ENCODE peak calls at places on chromosomes 4 and X, in five cellular contexts. A is endothelial cell, R is dorsolateral prefrontal cortex, W is testis, V is AG04450. Q is an unnamed sample.

GRCh38 chr4:93228021-93228420 is 600.5 kb upstream of the ATOH1 start:
- DNase-seq in A (no peak), R (no peak), W (no peak), V (no peak), Q (no peak)

GRCh38 chrX:15221321-15221720 is 48.6 kb downstream of the ASB9 start:
- DNase-seq in A (no peak), R (no peak), W (no peak), V (no peak), Q (no peak)

GRCh38 chrX:105221374-105221773 is 880 bp upstream of the TEX13A start:
- DNase-seq in A (no peak), R (no peak), W (no peak), V (no peak), Q (no peak)

GRCh38 chrX:1466232-1466661 is 13.5 kb upstream of the ASMTL start:
- DNase-seq in A (no peak), R (no peak), W (no peak), V (no peak), Q (peak; percentile 26)

GRCh38 chrX:9114245-9114644 is 80.3 kb upstream of the FAM9B start:
- DNase-seq in A (no peak), R (no peak), W (no peak), V (no peak), Q (no peak)

GRCh38 chr4:23001478-23001877 is 308.7 kb downstream of the GBA3 start:
- DNase-seq in A (no peak), R (no peak), W (peak; percentile 16), V (no peak), Q (no peak)

GRCh38 chr4:165737309-165737972 is 135.6 kb upstream of the TLL1 start:
- DNase-seq in A (no peak), R (no peak), W (no peak), V (no peak), Q (no peak)

GRCh38 chr4:2787230-2788100 is 5.4 kb upstream of the SH3BP2 start:
- DNase-seq in A (no peak), R (peak; percentile 31), W (peak; percentile 66), V (no peak), Q (no peak)

GRCh38 chr4:33316578-33316977 is 2596.4 kb downstream of the PCDH7 start:
- DNase-seq in A (no peak), R (no peak), W (no peak), V (no peak), Q (no peak)

GRCh38 chr4:123871351-123871750 is 474.8 kb downstream of the SPRY1 start:
- DNase-seq in A (no peak), R (no peak), W (no peak), V (no peak), Q (no peak)

DNA sequence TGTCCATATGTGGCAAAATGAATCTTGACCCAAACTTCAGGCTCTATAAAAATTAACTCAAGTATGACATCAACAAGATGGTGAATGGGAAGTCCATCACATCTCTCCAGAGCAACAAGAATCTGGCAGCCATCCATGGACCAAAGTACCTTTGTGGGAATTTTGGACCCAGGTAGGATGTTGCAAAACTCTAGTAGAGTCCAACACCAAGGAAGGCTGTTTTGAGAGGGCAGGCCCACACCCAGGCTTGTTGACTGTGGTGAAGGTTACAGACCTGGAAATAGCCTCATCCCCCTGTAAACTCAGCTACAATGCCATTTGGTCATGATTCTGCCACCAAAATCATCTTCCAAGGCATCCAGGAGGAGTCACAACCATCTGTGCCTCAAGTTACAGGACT is 12.9 kb downstream of the DGAT2L6 start:
- DNase-seq in A (no peak), R (no peak), W (no peak), V (no peak), Q (no peak)
- TF ChIP-seq CTCF in A (no peak), R (no peak), W (no peak), V (no peak), Q (no peak)

DNA sequence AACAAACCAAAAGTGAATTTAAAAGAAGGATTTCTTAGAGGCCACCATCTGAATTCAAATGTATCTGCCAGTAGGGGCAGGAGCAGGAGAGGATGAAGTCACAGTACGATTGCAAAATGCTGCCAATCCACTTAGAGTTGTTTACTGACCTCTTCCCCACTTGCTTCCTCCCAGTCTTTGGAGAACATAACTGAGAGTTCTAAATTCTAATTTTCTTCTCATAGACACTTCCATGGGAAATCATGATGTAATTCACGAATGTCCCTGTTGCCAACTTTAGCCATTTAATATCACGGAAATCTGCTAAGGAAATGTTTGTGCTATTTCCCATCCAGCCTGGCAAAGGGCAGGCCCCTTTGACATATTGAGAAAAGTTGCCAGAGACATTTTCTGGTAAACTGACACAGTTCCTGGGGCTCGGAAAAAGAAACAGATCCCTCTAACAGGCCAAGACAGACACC is 33.6 kb upstream of the NOCT start:
- DNase-seq in A (no peak), R (no peak), W (peak; percentile 24), V (peak; percentile 13), Q (peak; percentile 59)
- TF ChIP-seq CTCF in A (no peak), R (no peak), W (no peak), V (peak; percentile 51), Q (no peak)

GRCh38 chrX:115989686-115990085 is 180.9 kb upstream of the AGTR2 start:
- DNase-seq in A (no peak), R (no peak), W (no peak), V (no peak), Q (no peak)

DNA sequence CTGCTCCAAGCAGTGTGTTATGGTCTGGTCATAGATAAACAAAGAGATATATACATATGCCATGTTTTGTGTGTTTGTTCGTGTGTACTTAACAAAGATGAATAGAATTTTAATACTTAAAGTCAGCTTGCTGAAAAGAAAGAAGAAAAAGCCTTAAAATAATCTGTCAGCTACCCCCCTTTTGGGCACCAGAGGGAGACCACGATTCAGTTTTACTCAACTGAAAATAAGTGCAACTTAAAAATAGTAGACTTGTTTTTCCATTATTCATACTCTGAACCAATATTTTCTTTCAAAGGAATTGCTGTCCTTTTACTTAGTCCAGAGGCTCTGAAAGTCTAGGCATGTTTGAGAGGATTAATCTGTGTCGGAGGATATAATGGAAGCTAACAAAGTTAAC is 181.7 kb upstream of the AGTR2 start:
- DNase-seq in A (no peak), R (no peak), W (no peak), V (no peak), Q (no peak)
- TF ChIP-seq CTCF in A (peak; percentile 16), R (no peak), W (no peak), V (no peak), Q (no peak)

GRCh38 chrX:70030242-70030823 is 19.4 kb downstream of the AWAT2 start:
- DNase-seq in A (peak; percentile 59), R (peak; percentile 43), W (peak; percentile 21), V (no peak), Q (no peak)
- TF ChIP-seq CTCF in A (peak; percentile 59), R (peak; percentile 54), W (peak; percentile 40), V (peak; percentile 67), Q (peak; percentile 64)

DNA sequence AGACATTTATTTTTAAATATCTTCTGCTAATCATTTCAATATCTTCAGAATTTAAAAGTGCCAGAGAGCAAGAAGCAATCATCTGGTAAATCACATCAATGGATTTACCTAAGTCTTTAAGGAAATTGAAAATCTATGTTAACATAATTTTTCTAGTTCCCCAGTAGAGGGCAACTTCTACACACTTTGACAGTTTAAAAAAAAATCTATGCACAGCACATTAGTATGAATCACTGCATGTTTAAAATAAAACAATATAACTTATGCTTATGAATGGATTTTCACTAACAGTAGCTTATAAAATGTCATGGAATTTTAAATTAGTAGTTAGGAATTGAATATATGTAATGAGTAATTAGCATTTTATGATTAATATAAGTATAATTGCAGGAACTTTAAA is 126.5 kb downstream of the REELD1 start:
- DNase-seq in A (no peak), R (no peak), W (no peak), V (no peak), Q (no peak)
- TF ChIP-seq CTCF in A (peak; percentile 61), R (peak; percentile 59), W (peak; percentile 34), V (peak; percentile 66), Q (no peak)

DNA sequence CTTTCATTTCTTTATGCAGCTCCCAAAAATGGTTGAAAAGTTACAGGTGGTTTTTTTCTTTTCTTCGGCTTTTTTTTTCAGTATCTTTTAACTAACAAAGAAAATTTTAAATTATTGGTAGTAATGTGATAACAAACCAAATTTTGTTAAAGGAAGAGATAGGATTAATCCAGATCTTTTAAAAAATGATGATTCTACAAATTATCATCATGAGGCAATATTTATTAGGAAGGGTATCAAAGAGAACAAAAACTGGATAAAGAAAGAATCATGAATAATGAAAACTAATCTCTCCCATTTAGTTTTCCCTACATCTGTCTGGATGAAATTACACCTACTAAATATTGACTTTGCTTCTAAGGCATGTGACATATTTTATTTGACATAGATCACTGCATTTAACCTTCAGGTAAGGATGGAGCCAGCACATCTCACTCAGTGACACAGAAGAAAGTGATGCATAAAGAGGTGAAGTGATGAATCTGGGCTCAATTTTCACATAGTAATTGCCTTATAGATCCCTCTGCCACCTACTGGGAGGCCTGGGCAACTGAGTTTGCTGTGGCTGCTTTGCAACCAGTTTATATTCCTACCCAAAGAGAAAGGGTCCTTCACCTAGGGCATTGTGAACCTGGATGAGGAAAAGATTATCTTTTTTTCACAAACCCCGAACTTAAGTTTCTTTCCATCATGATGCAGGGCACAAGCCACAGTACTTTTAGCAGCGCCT is 155.6 kb downstream of the HNRNPD start:
- DNase-seq in A (no peak), R (peak; percentile 38), W (no peak), V (no peak), Q (no peak)
- TF ChIP-seq CTCF in A (no peak), R (peak; percentile 33), W (no peak), V (peak; percentile 46), Q (no peak)

DNA sequence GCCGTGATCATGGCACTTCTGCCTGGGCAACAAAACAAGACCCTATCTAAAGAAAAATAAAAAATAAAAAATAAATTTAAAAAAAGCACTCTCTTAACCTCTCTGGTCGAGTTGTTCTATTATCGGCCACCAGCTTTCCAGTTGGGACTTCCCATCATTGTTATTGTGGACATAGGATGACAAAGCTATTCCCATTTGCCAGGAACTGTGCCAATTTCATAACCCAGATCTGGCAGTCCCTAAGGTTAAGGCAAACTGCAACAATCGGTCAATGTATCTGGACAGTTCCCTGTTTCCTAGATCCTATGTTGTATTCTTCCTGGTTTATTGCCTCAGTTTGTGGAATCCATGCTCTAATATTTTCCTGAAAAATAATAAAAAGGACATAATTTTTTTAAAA is 17.8 kb upstream of the ANXA5 start:
- DNase-seq in A (no peak), R (no peak), W (no peak), V (no peak), Q (no peak)
- TF ChIP-seq CTCF in A (no peak), R (no peak), W (no peak), V (no peak), Q (no peak)

DNA sequence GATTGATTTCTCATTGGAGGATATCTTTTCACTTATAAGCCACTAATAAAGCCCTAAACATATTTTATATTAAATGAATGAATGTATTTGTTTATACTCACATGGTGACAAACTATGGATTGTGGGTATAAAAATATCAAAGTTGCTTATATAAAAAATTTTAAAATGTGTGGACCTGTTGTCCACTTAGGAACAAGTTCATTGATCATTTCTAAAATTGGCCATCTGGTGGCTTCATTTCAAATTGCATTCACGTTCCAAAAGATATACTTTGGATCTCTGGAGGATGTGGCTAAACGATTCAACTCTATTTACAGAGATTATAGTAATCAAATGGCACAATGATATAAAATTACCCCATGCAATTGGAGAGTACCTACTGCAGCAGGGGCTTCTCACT is 32.5 kb downstream of the FSTL5 start:
- DNase-seq in A (no peak), R (no peak), W (no peak), V (no peak), Q (no peak)
- TF ChIP-seq CTCF in A (peak; percentile 63), R (no peak), W (peak; percentile 26), V (no peak), Q (no peak)